ENCODE peak calls at places on chromosomes 16 and 17, in nine cellular contexts. V, P, F, Q, W, R, J, O and U are unnamed samples.

GRCh38 chr16:86479419-86479818 is 30.9 kb upstream of the FOXF1 start:
- DNase-seq in V (no peak), P (no peak), F (no peak), Q (no peak), W (no peak), R (no peak), J (no peak), O (no peak), U (no peak)

GRCh38 chr17:72392056-72393010 is 271.5 kb downstream of the SOX9 start:
- DNase-seq in V (no peak), P (peak; percentile 32), F (no peak), Q (no peak), W (no peak), R (no peak), J (peak; percentile 68), O (no peak), U (no peak)

GRCh38 chr16:51399908-51400670 is 249.0 kb upstream of the SALL1 start:
- DNase-seq in V (no peak), P (no peak), F (no peak), Q (no peak), W (no peak), R (no peak), J (no peak), O (no peak), U (no peak)

GRCh38 chr17:75774471-75774987 is 9.5 kb upstream of the GALK1 start:
- DNase-seq in V (no peak), P (no peak), F (peak; percentile 34), Q (no peak), W (no peak), R (no peak), J (no peak), O (no peak), U (no peak)

GRCh38 chr17:67518881-67519280 is 141.8 kb downstream of the PITPNC1 start:
- DNase-seq in V (no peak), P (no peak), F (no peak), Q (no peak), W (no peak), R (no peak), J (no peak), O (no peak), U (no peak)

GRCh38 chr16:14056970-14057369 is 14.1 kb upstream of the MRTFB start:
- DNase-seq in V (no peak), P (no peak), F (no peak), Q (no peak), W (no peak), R (no peak), J (no peak), O (no peak), U (peak; percentile 83)

GRCh38 chr16:75908301-75908700 is 182.0 kb upstream of the CPHXL start:
- DNase-seq in V (no peak), P (no peak), F (no peak), Q (no peak), W (no peak), R (no peak), J (no peak), O (no peak), U (no peak)

GRCh38 chr16:49576173-49576494 is 202.5 kb downstream of the C16orf78 start:
- DNase-seq in V (no peak), P (no peak), F (no peak), Q (no peak), W (no peak), R (no peak), J (no peak), O (no peak), U (no peak)

GRCh38 chr17:30832438-30832790 is 648 bp downstream of the ATAD5 start:
- DNase-seq in V (no peak), P (no peak), F (no peak), Q (no peak), W (no peak), R (peak; percentile 60), J (no peak), O (no peak), U (peak; percentile 19)

GRCh38 chr17:17782425-17783120 is 54.2 kb downstream of the SREBF1 start:
- DNase-seq in V (no peak), P (peak; percentile 38), F (peak; percentile 75), Q (no peak), W (no peak), R (peak; percentile 38), J (no peak), O (no peak), U (no peak)

GRCh38 chr16:57764341-57765159 is 29.0 kb downstream of the KATNB1 start:
- DNase-seq in V (peak; percentile 86), P (peak; percentile 81), F (peak; percentile 93), Q (peak; percentile 64), W (peak; percentile 46), R (peak; percentile 97), J (peak; percentile 3), O (peak; percentile 90), U (peak; percentile 71)

GRCh38 chr17:64993867-64994266 is 62.7 kb downstream of the GNA13 start:
- DNase-seq in V (no peak), P (no peak), F (no peak), Q (no peak), W (no peak), R (no peak), J (no peak), O (no peak), U (no peak)

GRCh38 chr17:2361361-2361760 is 24.1 kb downstream of the SGSM2 start:
- DNase-seq in V (no peak), P (no peak), F (peak; percentile 30), Q (no peak), W (no peak), R (no peak), J (no peak), O (no peak), U (no peak)

GRCh38 chr17:2362881-2363280 is 25.6 kb downstream of the SGSM2 start:
- DNase-seq in V (no peak), P (no peak), F (no peak), Q (no peak), W (no peak), R (no peak), J (no peak), O (no peak), U (no peak)

GRCh38 chr17:2363318-2363717 is 26.0 kb downstream of the SGSM2 start:
- DNase-seq in V (no peak), P (no peak), F (no peak), Q (no peak), W (no peak), R (no peak), J (no peak), O (no peak), U (no peak)

GRCh38 chr17:2362416-2362815 is 25.1 kb downstream of the SGSM2 start:
- DNase-seq in V (no peak), P (no peak), F (no peak), Q (no peak), W (no peak), R (no peak), J (no peak), O (no peak), U (no peak)

DNA sequence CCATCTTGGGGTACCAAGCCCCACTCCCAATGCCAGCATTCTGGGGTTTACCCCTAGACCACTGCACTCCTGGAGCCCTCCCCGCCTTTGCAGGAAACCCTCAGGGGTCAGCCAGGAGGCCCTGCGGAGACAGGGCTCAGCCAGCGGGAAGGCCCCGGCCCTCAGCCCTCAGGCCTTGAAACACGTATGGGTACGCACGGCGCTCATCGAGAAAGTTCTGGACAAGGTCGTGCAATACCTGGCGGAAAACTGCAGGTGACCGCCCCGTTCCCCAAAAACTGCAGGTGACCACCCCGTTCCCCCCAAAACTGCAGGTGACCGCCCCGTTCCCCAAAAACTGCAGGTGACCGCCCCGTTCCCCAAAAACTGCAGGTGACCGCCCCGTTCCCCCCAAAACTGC is 24.7 kb downstream of the SGSM2 start:
- DNase-seq in V (no peak), P (no peak), F (no peak), Q (no peak), W (no peak), R (no peak), J (no peak), O (no peak), U (no peak)
- TF ChIP-seq MAX in V (no peak), P (no peak), F (no peak), Q (no peak), W (no peak), R (no peak), J (no peak), O (no peak), U (no peak)

GRCh38 chr16:11322823-11323222 is 22.4 kb upstream of the RMI2 start:
- DNase-seq in V (no peak), P (no peak), F (no peak), Q (no peak), W (no peak), R (no peak), J (no peak), O (no peak), U (no peak)
- H3K4me3 ChIP-seq in V (no peak overlapping the region), P (no peak overlapping the region), F (no peak overlapping the region), Q (no peak overlapping the region), W (no peak overlapping the region), R (no peak overlapping the region), J (no peak overlapping the region), O (no peak overlapping the region), U (no peak overlapping the region)

DNA sequence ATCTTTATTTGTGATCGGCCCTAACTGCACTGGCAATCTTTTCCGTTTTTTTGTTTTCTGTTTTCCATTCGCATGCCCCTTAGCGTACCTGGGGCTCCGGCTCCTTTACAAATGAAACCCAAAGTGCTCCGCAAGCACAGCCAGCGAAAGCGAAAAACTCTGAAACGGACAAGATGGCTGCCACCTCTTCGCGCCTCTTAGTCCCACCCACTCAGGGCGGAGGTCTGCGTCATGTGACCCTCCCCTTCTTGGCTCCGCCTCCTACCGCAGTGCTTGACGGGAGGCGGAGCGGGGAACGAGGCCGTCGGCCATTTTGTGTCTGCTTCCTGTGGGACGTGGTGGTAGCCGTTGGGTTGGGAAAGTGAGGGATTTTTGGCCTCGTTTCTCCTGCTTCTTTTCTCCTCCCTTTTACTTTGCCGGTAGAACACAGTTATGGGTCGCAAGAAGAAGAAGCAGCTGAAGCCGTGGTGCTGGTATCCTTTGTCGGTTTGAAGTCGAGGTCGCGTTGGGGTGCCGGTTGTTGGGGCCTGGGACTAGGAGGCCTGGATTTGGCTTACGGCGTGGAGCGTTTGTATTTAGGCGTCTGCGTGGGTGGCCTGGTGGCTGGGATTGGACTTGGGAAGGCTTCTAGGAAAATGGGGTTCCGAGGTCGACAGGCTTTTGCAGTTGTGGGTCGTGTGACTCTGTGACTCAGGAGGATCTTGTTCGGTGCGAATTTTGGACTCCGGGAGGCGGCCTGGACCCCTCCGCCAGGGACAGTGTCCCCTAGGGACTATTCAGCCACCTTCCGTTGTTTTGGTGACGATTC is at the start of gene ZNF207:
- DNase-seq in V (peak; percentile 86), P (peak; percentile 98), F (peak; percentile 93), Q (peak; percentile 88), W (peak; percentile 90), R (peak; percentile 98), J (peak; percentile 88), O (peak; percentile 92), U (peak; percentile 97)
- TF ChIP-seq CTCF in V (no peak), P (no peak), F (no peak), Q (no peak), W (no peak), R (no peak), J (no peak), O (no peak), U (no peak)

GRCh38 chr16:52617591-52617990 is 70.6 kb upstream of the TOX3 start:
- DNase-seq in V (no peak), P (no peak), F (no peak), Q (no peak), W (no peak), R (no peak), J (no peak), O (no peak), U (no peak)

GRCh38 chr16:52611817-52612673 is 65.1 kb upstream of the TOX3 start:
- DNase-seq in V (peak; percentile 18), P (no peak), F (no peak), Q (no peak), W (peak; percentile 99), R (no peak), J (no peak), O (no peak), U (no peak)

GRCh38 chr16:52618753-52619497 is 72.0 kb upstream of the TOX3 start:
- DNase-seq in V (no peak), P (no peak), F (no peak), Q (no peak), W (no peak), R (no peak), J (no peak), O (no peak), U (no peak)

GRCh38 chr16:52613508-52613907 is 66.6 kb upstream of the TOX3 start:
- DNase-seq in V (no peak), P (peak; percentile 9), F (no peak), Q (no peak), W (no peak), R (no peak), J (no peak), O (no peak), U (no peak)
- TF ChIP-seq MAX in V (no peak), P (peak; percentile 60), F (no peak), Q (no peak), W (no peak), R (no peak), J (no peak), O (no peak), U (no peak)